ENCODE peak calls at places on chromosomes 7 and 10, in eight cellular contexts. C is ELR; A is CD4-positive, alpha-beta T cell; H is stimulated activated CD8-positive, alpha-beta memory T cell treated with anti-CD3 and anti-CD28 coated beads, Interleukin-12 subunit alpha, Interleukin-12 subunit beta, amount 100 ng/mL, for 1 hour; N is activated T-cell treated with anti-CD3 and anti-CD28 coated beads, Interleukin-2, amount 50 U/mL, for 1 hour; M is fibroblast of lung; S is AG09309; B is thoracic aorta. W is an unnamed sample.

GRCh38 chr7:139570119-139570518 is 46.6 kb downstream of the CLEC2L start:
- DNase-seq in C (no peak), A (no peak), H (no peak), N (no peak), M (no peak), S (no peak), B (no peak), W (no peak)

GRCh38 chr7:16999541-17000266 is 117.9 kb upstream of the AGR3 start:
- DNase-seq in C (no peak), A (no peak), H (no peak), N (no peak), M (no peak), S (no peak), B (no peak), W (no peak)

GRCh38 chr10:83274088-83274487 is 865.2 kb upstream of the GHITM start:
- DNase-seq in C (no peak), A (no peak), H (no peak), N (no peak), M (peak), S (no peak), B (no peak), W (no peak)

GRCh38 chr7:2542924-2543871 is 12.1 kb downstream of the BRAT1 start:
- DNase-seq in C (no peak), A (no peak), H (no peak), N (no peak), M (no peak), S (no peak), B (no peak), W (no peak)

GRCh38 chr7:26153246-26153822 is 1.3 kb downstream of the NFE2L3 start:
- DNase-seq in C (peak), A (no peak), H (no peak), N (peak), M (no peak), S (no peak), B (no peak), W (no peak)

GRCh38 chr10:31595992-31596391 is 277.0 kb downstream of the ZEB1 start:
- DNase-seq in C (no peak), A (no peak), H (no peak), N (no peak), M (no peak), S (no peak), B (no peak), W (no peak)

GRCh38 chr7:100008525-100008924 is 6.9 kb upstream of the ZKSCAN1 start:
- DNase-seq in C (no peak), A (no peak), H (no peak), N (no peak), M (no peak), S (no peak), B (no peak), W (no peak)

GRCh38 chr10:87585565-87586514 is 73.8 kb upstream of the PAPSS2 start:
- DNase-seq in C (peak), A (no peak), H (no peak), N (no peak), M (peak), S (no peak), B (no peak), W (peak)

GRCh38 chr7:101563933-101564777 is 64.9 kb downstream of the MYL10 start:
- DNase-seq in C (no peak), A (no peak), H (no peak), N (no peak), M (no peak), S (no peak), B (no peak), W (no peak)

GRCh38 chr7:82247814-82248433 is 195.7 kb downstream of the CACNA2D1 start:
- DNase-seq in C (peak), A (no peak), H (no peak), N (no peak), M (peak), S (no peak), B (no peak), W (no peak)

GRCh38 chr10:3470191-3470590 is 297.6 kb upstream of the PITRM1 start:
- DNase-seq in C (no peak), A (no peak), H (no peak), N (no peak), M (no peak), S (no peak), B (no peak), W (no peak)

GRCh38 chr10:94075521-94075920 is 81.8 kb downstream of the PLCE1 start:
- DNase-seq in C (no peak), A (no peak), H (no peak), N (no peak), M (peak), S (no peak), B (no peak), W (no peak)

GRCh38 chr10:28177944-28178637 is 124.8 kb downstream of the MPP7 start:
- DNase-seq in C (peak), A (no peak), H (no peak), N (peak), M (peak), S (no peak), B (no peak), W (no peak)

GRCh38 chr10:19877466-19878255 is 61.4 kb downstream of the PLXDC2 start:
- DNase-seq in C (no peak), A (no peak), H (no peak), N (no peak), M (peak), S (no peak), B (no peak), W (no peak)

GRCh38 chr7:106196460-106197021 is 84.4 kb upstream of the SYPL1 start:
- DNase-seq in C (no peak), A (no peak), H (no peak), N (no peak), M (no peak), S (no peak), B (no peak), W (no peak)

GRCh38 chr10:24891823-24892222 is 60.6 kb downstream of the PRTFDC1 start:
- DNase-seq in C (peak), A (no peak), H (no peak), N (no peak), M (peak), S (no peak), B (no peak), W (peak)